ENCODE peak calls at places on chromosomes 7 and 10, in four cellular contexts. R is Calu3; W is epithelial cell of esophagus; C is CD8-positive, alpha-beta T cell. Z is an unnamed sample.

GRCh38 chr10:70513848-70514309 is 35.3 kb downstream of the PALD1 start:
- DNase-seq in R (peak; percentile 14), W (no peak), C (no peak), Z (no peak)

GRCh38 chr10:124537891-124538290 is 76.3 kb downstream of the LHPP start:
- DNase-seq in R (no peak), W (no peak), C (no peak), Z (no peak)

GRCh38 chr10:129502448-129502847 is 35.4 kb downstream of the MGMT start:
- DNase-seq in R (no peak), W (no peak), C (no peak), Z (no peak)

GRCh38 chr10:131739201-131739600 is 161.6 kb upstream of the PPP2R2D start:
- DNase-seq in R (no peak), W (no peak), C (no peak), Z (no peak)

GRCh38 chr10:30437039-30437781 is 3.2 kb downstream of the MAP3K8 start:
- DNase-seq in R (no peak), W (peak; percentile 63), C (peak; percentile 33), Z (no peak)

GRCh38 chr7:80379034-80379433 is 132.8 kb downstream of the GNAT3 start:
- DNase-seq in R (no peak), W (peak; percentile 22), C (no peak), Z (no peak)

GRCh38 chr7:96179863-96180262 is 142.0 kb downstream of the SLC25A13 start:
- DNase-seq in R (no peak), W (peak; percentile 8), C (no peak), Z (no peak)

GRCh38 chr10:120765241-120765803 is 85.8 kb upstream of the WDR11 start:
- DNase-seq in R (no peak), W (no peak), C (no peak), Z (no peak)

GRCh38 chr7:44608916-44609648 is 2.7 kb downstream of the OGDH start:
- DNase-seq in R (no peak), W (peak; percentile 11), C (no peak), Z (no peak)

GRCh38 chr10:63760034-63760707 is 239.0 kb downstream of the REEP3 start:
- DNase-seq in R (no peak), W (no peak), C (no peak), Z (no peak)

GRCh38 chr10:80356563-80356999 is at the start of the genes DYDC1 and DYDC2:
- DNase-seq in R (peak; percentile 60), W (peak; percentile 56), C (no peak), Z (no peak)

GRCh38 chr10:20935926-20936325 is 38.8 kb upstream of the NEBL start:
- DNase-seq in R (no peak), W (peak; percentile 4), C (no peak), Z (no peak)

GRCh38 chr10:118482393-118483331 is 112.8 kb downstream of the PRLHR start:
- DNase-seq in R (no peak), W (no peak), C (no peak), Z (no peak)

GRCh38 chr10:76071638-76072317 is 640.4 kb downstream of the LRMDA start:
- DNase-seq in R (no peak), W (no peak), C (no peak), Z (no peak)

GRCh38 chr7:1935176-1936005 is 265.3 kb downstream of the ELFN1 start:
- DNase-seq in R (no peak), W (no peak), C (no peak), Z (no peak)

GRCh38 chr7:39693812-39694211 is 70.4 kb downstream of the RALA start:
- DNase-seq in R (no peak), W (peak; percentile 16), C (no peak), Z (no peak)

GRCh38 chr10:90378524-90379076 is 479.2 kb downstream of the HTR7 start:
- DNase-seq in R (no peak), W (no peak), C (no peak), Z (no peak)

GRCh38 chr7:44310221-44310848 is 15.1 kb downstream of the CAMK2B start:
- DNase-seq in R (no peak), W (no peak), C (peak; percentile 6), Z (no peak)

GRCh38 chr7:81299272-81299671 is 380.4 kb upstream of the SEMA3C start:
- DNase-seq in R (peak; percentile 25), W (peak; percentile 94), C (no peak), Z (no peak)

GRCh38 chr10:121449457-121450045 is 148.7 kb downstream of the FGFR2 start:
- DNase-seq in R (peak; percentile 15), W (no peak), C (no peak), Z (no peak)

GRCh38 chr7:6479067-6479466 is 31.3 kb upstream of the DAGLB start:
- DNase-seq in R (no peak), W (no peak), C (peak; percentile 18), Z (no peak)

GRCh38 chr7:116786791-116787443 is 75.5 kb upstream of the CAPZA2 start:
- DNase-seq in R (peak; percentile 24), W (peak; percentile 69), C (no peak), Z (no peak)

GRCh38 chr10:75187961-75188426 is 22.6 kb upstream of the VDAC2 start:
- DNase-seq in R (peak; percentile 77), W (peak; percentile 93), C (peak; percentile 71), Z (no peak)

GRCh38 chr7:8042796-8043535 is 74.4 kb downstream of the GLCCI1 start:
- DNase-seq in R (no peak), W (no peak), C (no peak), Z (no peak)

GRCh38 chr7:8040768-8041369 is 72.3 kb downstream of the GLCCI1 start:
- DNase-seq in R (no peak), W (no peak), C (no peak), Z (no peak)

GRCh38 chr7:8044761-8045430 is 76.3 kb downstream of the GLCCI1 start:
- DNase-seq in R (no peak), W (no peak), C (no peak), Z (no peak)
- TF ChIP-seq CTCF in R (no peak), W (no peak), C (no peak), Z (no peak)

GRCh38 chr10:86592413-86592812 is 61.9 kb upstream of the OPN4 start:
- DNase-seq in R (peak; percentile 38), W (peak; percentile 62), C (no peak), Z (no peak)
- TF ChIP-seq CTCF in R (no peak), W (no peak), C (no peak), Z (no peak)

DNA sequence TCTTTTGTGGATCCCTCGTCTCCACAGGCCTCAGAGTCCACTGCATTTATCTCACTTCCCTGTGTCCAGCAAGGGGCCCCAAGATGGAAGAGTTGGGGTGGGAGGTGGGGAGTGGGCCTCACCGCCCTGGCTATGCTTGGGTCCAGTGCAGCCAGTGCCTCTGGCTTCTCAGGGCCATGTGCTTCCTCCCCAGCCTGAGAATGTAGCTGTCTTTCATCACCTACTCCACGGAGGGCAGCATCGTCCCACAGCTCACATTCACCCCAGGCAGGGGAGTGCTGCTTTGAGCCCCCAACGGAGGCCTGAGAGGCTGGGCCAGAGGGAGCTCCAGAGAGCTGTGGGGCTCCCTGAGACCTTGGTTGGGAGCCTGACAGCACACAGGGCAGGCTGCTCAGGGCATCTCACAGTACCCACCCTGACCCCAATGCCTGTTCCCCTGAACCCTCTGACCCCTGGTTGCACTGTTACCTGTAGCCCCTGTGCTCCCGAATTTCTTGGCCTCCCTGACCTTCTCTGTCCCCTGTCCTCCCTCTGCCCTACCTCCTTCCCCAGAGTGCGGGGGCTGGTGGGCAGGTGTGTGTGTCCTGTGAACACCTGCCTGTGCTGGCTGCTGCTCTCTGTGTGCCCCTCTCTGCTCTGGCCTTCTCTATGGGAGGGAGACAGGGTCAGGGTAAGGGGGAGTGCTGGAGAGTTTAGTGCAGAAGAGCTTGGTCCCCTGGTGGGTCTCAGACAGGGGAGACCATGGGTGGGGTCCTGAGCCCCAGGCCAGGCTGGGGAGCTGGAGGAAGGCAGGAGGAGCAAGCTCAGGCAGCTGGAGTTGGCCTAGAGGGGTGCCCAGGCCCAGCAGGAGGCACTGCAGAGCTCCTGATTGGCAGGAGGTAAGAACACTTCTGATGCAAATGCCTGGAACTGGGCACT is 19.6 kb upstream of the ZNF488 start:
- DNase-seq in R (no peak), W (no peak), C (no peak), Z (no peak)
- TF ChIP-seq CTCF in R (no peak), W (no peak), C (no peak), Z (no peak)

GRCh38 chr10:14436233-14436632 is 105.5 kb upstream of the FRMD4A start:
- DNase-seq in R (no peak), W (no peak), C (no peak), Z (no peak)

GRCh38 chr10:14438576-14438975 is 107.9 kb upstream of the FRMD4A start:
- DNase-seq in R (no peak), W (no peak), C (no peak), Z (no peak)

GRCh38 chr10:14438057-14438456 is 107.3 kb upstream of the FRMD4A start:
- DNase-seq in R (no peak), W (no peak), C (no peak), Z (no peak)

DNA sequence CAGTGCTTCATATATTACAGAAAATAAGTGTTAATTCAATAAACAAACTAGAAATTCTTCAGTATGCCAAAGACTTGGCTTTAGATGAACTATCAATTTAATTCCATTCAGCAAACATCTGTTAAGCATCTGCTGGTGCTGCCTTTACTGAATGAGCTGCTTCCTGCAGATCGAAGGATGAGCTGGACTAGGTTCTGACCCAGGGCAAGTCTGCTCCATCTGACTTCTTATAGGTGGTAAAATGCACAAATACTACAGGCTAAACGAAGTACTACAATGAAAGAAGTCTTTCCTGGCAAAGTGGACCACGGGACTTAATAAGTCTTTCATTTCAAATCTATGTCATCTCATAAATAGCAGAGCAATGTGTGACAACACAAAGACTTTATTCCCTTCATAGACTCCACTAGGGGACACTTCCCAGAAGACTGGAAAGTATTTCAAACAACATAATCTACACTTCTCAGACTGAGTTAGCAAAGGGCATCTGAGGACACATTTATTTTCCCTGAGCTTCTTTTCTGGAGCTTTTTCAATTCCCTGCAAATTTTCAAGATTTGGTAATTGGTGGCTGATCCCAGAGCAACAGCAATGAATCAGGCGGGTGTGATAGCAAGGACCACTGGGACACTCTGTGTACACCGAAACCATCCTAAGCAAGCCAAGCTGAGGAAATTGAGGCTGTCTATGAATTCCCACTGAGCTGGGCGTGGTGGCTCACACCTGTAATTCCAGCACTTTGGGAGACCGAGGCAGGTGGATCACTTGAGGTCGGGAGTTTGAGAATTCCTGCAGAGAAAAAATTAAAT is 108.9 kb upstream of the FRMD4A start:
- DNase-seq in R (no peak), W (no peak), C (no peak), Z (no peak)
- TF ChIP-seq CTCF in R (no peak), W (no peak), C (no peak), Z (no peak)

DNA sequence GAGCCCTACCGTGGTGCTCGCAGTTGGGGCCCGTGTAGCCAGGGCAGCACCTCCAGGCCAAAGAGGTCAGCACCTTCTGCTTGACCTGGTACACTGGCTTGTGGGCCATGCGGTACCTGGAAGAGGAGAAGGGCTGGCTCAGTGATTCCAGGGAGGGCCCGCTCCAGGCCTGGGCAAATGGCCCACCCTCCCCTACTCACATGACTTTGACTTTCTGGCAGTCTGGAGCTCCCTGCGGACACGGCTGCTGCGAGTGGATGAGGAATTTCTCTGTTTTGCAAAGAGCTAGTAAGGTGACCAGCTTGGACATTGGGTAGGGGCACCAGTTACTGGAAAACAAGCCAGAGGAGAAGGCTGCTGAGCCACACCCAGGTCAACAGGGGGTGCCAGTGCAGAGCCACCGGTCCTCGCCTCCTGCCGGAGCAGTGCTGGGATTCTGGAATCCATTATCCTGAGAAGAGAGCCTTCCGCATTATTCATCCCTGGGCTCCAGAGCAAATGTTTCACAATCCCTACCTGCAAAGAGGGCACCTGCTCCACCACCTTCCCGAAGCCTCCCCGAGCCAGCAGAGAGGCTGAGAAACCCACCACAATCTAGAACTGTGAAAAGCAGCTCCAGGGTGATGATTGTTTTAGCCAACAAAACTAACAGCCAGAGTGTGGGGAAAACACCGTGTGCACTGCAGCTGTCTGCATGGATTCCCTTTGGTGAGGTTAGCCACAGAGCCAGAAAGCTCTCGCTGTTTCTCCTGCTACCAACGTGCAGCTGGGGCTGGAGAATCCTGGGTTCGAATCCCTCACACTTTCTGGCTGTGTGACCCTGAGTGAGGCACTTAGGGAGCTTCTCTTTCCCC is 11.8 kb downstream of the MMRN2 start:
- DNase-seq in R (peak; percentile 28), W (peak; percentile 40), C (peak; percentile 4), Z (no peak)
- TF ChIP-seq CTCF in R (no peak), W (no peak), C (no peak), Z (no peak)

Z was measured in omental fat pad.